ENCODE peak calls at places on chromosomes 12 and 14, in six cellular contexts. F, J, T, C, X and I are unnamed samples.

GRCh38 chr12:101698782-101699347 is 1.4 kb downstream of the CHPT1 start:
- DNase-seq in F (no peak), J (no peak), T (peak), C (no peak), X (no peak), I (no peak)

GRCh38 chr14:36373982-36374673 is 53.7 kb upstream of the MBIP start:
- DNase-seq in F (peak), J (peak), T (peak), C (peak), X (peak), I (peak)

GRCh38 chr12:4240161-4240783 is 33.3 kb upstream of the CCND2 start:
- DNase-seq in F (no peak), J (no peak), T (no peak), C (no peak), X (no peak), I (no peak)

GRCh38 chr14:93201155-93201704 is 5.6 kb downstream of the GON7 start:
- DNase-seq in F (no peak), J (no peak), T (peak), C (no peak), X (no peak), I (no peak)

GRCh38 chr12:117892441-117892840 is 76.3 kb downstream of the KSR2 start:
- DNase-seq in F (no peak), J (no peak), T (no peak), C (no peak), X (no peak), I (no peak)

GRCh38 chr12:45419317-45419716 is 203.4 kb downstream of the ANO6 start:
- DNase-seq in F (no peak), J (no peak), T (no peak), C (no peak), X (no peak), I (no peak)

GRCh38 chr14:30355431-30355913 is 203.5 kb upstream of the G2E3 start:
- DNase-seq in F (no peak), J (no peak), T (peak), C (peak), X (no peak), I (no peak)

GRCh38 chr12:89206375-89206774 is 145.9 kb downstream of the DUSP6 start:
- DNase-seq in F (no peak), J (no peak), T (no peak), C (no peak), X (no peak), I (no peak)

GRCh38 chr12:89344043-89344861 is 8.0 kb downstream of the DUSP6 start:
- DNase-seq in F (no peak), J (no peak), T (no peak), C (no peak), X (no peak), I (no peak)

GRCh38 chr12:47360771-47361388 is 281.1 kb upstream of the AMIGO2 start:
- DNase-seq in F (no peak), J (peak), T (no peak), C (peak), X (no peak), I (no peak)

GRCh38 chr14:98984719-98985041 is 287.3 kb downstream of the BCL11B start:
- DNase-seq in F (peak), J (peak), T (no peak), C (no peak), X (no peak), I (no peak)

GRCh38 chr14:105616802-105617192 is 90.4 kb downstream of the TMEM121 start:
- DNase-seq in F (no peak), J (no peak), T (no peak), C (no peak), X (no peak), I (no peak)

GRCh38 chr14:60805881-60806569 is 71.5 kb downstream of the MNAT1 start:
- DNase-seq in F (no peak), J (no peak), T (peak), C (no peak), X (no peak), I (no peak)

GRCh38 chr12:110689002-110689600 is at the start of gene HVCN1:
- DNase-seq in F (peak), J (no peak), T (no peak), C (no peak), X (peak), I (no peak)

GRCh38 chr12:57783466-57783801 is 847 bp downstream of the TSFM start:
- DNase-seq in F (no peak), J (no peak), T (no peak), C (no peak), X (no peak), I (no peak)

GRCh38 chr12:10952645-10953044 is 13.6 kb upstream of the TAS2R14 start:
- DNase-seq in F (no peak), J (no peak), T (no peak), C (no peak), X (no peak), I (no peak)

GRCh38 chr12:57001448-57001906 is 4.9 kb downstream of the ZBTB39 start:
- DNase-seq in F (peak), J (peak), T (peak), C (peak), X (no peak), I (no peak)

GRCh38 chr12:65603428-65604351 is 220.6 kb upstream of the HMGA2 start:
- DNase-seq in F (no peak), J (no peak), T (peak), C (no peak), X (no peak), I (no peak)